ENCODE peak calls at places on chromosomes 2 and 18, in six cellular contexts. One of them, this sample, is unnamed.

GRCh38 chr2:44974064-44974715 is 32.7 kb downstream of the SIX3 start:
- DNase-seq in AG10803: peak
- DNase-seq in LoVo: peak
- DNase-seq in skeletal muscle cell: no peak
- DNase-seq in fibroblast of mammary gland: peak
- DNase-seq in MM.1S: peak
- DNase-seq in this sample: peak

GRCh38 chr18:34709104-34709503 is 994 bp upstream of the DTNA start:
- DNase-seq in AG10803: peak
- DNase-seq in LoVo: no peak
- DNase-seq in skeletal muscle cell: peak
- DNase-seq in fibroblast of mammary gland: peak
- DNase-seq in MM.1S: no peak
- DNase-seq in this sample: peak

GRCh38 chr2:53018830-53019425 is 748.7 kb upstream of the CHAC2 start:
- DNase-seq in AG10803: no peak
- DNase-seq in LoVo: no peak
- DNase-seq in skeletal muscle cell: no peak
- DNase-seq in fibroblast of mammary gland: peak
- DNase-seq in MM.1S: no peak
- DNase-seq in this sample: no peak

GRCh38 chr18:11051462-11051861 is 97.9 kb downstream of the PIEZO2 start:
- DNase-seq in AG10803: no peak
- DNase-seq in LoVo: no peak
- DNase-seq in skeletal muscle cell: no peak
- DNase-seq in fibroblast of mammary gland: no peak
- DNase-seq in MM.1S: no peak
- DNase-seq in this sample: no peak

GRCh38 chr2:216285641-216286156 is 86.6 kb downstream of the MARCHF4 start:
- DNase-seq in AG10803: no peak
- DNase-seq in LoVo: no peak
- DNase-seq in skeletal muscle cell: no peak
- DNase-seq in fibroblast of mammary gland: no peak
- DNase-seq in MM.1S: no peak
- DNase-seq in this sample: no peak

GRCh38 chr18:10579079-10579867 is 53.4 kb downstream of the NAPG start:
- DNase-seq in AG10803: peak
- DNase-seq in LoVo: no peak
- DNase-seq in skeletal muscle cell: no peak
- DNase-seq in fibroblast of mammary gland: peak
- DNase-seq in MM.1S: no peak
- DNase-seq in this sample: peak

GRCh38 chr2:46645681-46646162 is 166.4 kb downstream of the TMEM247 start:
- DNase-seq in AG10803: peak
- DNase-seq in LoVo: no peak
- DNase-seq in skeletal muscle cell: peak
- DNase-seq in fibroblast of mammary gland: peak
- DNase-seq in MM.1S: no peak
- DNase-seq in this sample: peak

GRCh38 chr2:45894211-45894610 is 242.7 kb downstream of the PRKCE start:
- DNase-seq in AG10803: no peak
- DNase-seq in LoVo: no peak
- DNase-seq in skeletal muscle cell: no peak
- DNase-seq in fibroblast of mammary gland: no peak
- DNase-seq in MM.1S: no peak
- DNase-seq in this sample: no peak

GRCh38 chr2:56191617-56192016 is 7.8 kb downstream of the CCDC85A start:
- DNase-seq in AG10803: peak
- DNase-seq in LoVo: peak
- DNase-seq in skeletal muscle cell: no peak
- DNase-seq in fibroblast of mammary gland: peak
- DNase-seq in MM.1S: peak
- DNase-seq in this sample: no peak

GRCh38 chr2:30280596-30281434 is 49.5 kb downstream of the LBH start:
- DNase-seq in AG10803: no peak
- DNase-seq in LoVo: no peak
- DNase-seq in skeletal muscle cell: no peak
- DNase-seq in fibroblast of mammary gland: no peak
- DNase-seq in MM.1S: no peak
- DNase-seq in this sample: no peak

GRCh38 chr2:218028189-218028495 is 25.3 kb upstream of the TNS1 start:
- DNase-seq in AG10803: no peak
- DNase-seq in LoVo: no peak
- DNase-seq in skeletal muscle cell: no peak
- DNase-seq in fibroblast of mammary gland: no peak
- DNase-seq in MM.1S: no peak
- DNase-seq in this sample: no peak

GRCh38 chr2:112480540-112481049 is 1.4 kb upstream of the TTL start:
- DNase-seq in AG10803: no peak
- DNase-seq in LoVo: no peak
- DNase-seq in skeletal muscle cell: no peak
- DNase-seq in fibroblast of mammary gland: no peak
- DNase-seq in MM.1S: peak
- DNase-seq in this sample: no peak

GRCh38 chr18:62324917-62325805 is at the start of gene TNFRSF11A:
- DNase-seq in AG10803: no peak
- DNase-seq in LoVo: peak
- DNase-seq in skeletal muscle cell: no peak
- DNase-seq in fibroblast of mammary gland: peak
- DNase-seq in MM.1S: peak
- DNase-seq in this sample: no peak

GRCh38 chr2:71550801-71551630 is 97.7 kb downstream of the DYSF start:
- DNase-seq in AG10803: no peak
- DNase-seq in LoVo: no peak
- DNase-seq in skeletal muscle cell: no peak
- DNase-seq in fibroblast of mammary gland: no peak
- DNase-seq in MM.1S: no peak
- DNase-seq in this sample: no peak

GRCh38 chr18:70243131-70243530 is 37.6 kb upstream of the RTTN start:
- DNase-seq in AG10803: peak
- DNase-seq in LoVo: peak
- DNase-seq in skeletal muscle cell: no peak
- DNase-seq in fibroblast of mammary gland: no peak
- DNase-seq in MM.1S: no peak
- DNase-seq in this sample: no peak

GRCh38 chr2:240917684-240918257 is 11.6 kb downstream of the CROCC2 start:
- DNase-seq in AG10803: no peak
- DNase-seq in LoVo: no peak
- DNase-seq in skeletal muscle cell: no peak
- DNase-seq in fibroblast of mammary gland: no peak
- DNase-seq in MM.1S: no peak
- DNase-seq in this sample: no peak

GRCh38 chr2:239285071-239285931 is 115.5 kb downstream of the HDAC4 start:
- DNase-seq in AG10803: no peak
- DNase-seq in LoVo: peak
- DNase-seq in skeletal muscle cell: no peak
- DNase-seq in fibroblast of mammary gland: no peak
- DNase-seq in MM.1S: no peak
- DNase-seq in this sample: no peak

GRCh38 chr2:75324141-75324540 is 124.8 kb upstream of the TACR1 start:
- DNase-seq in AG10803: no peak
- DNase-seq in LoVo: no peak
- DNase-seq in skeletal muscle cell: no peak
- DNase-seq in fibroblast of mammary gland: no peak
- DNase-seq in MM.1S: no peak
- DNase-seq in this sample: no peak

GRCh38 chr2:239348563-239349447 is 52.0 kb downstream of the HDAC4 start:
- DNase-seq in AG10803: no peak
- DNase-seq in LoVo: peak
- DNase-seq in skeletal muscle cell: no peak
- DNase-seq in fibroblast of mammary gland: peak
- DNase-seq in MM.1S: no peak
- DNase-seq in this sample: no peak

GRCh38 chr18:38940863-38941531 is 1375.4 kb upstream of the CELF4 start:
- DNase-seq in AG10803: no peak
- DNase-seq in LoVo: peak
- DNase-seq in skeletal muscle cell: peak
- DNase-seq in fibroblast of mammary gland: peak
- DNase-seq in MM.1S: peak
- DNase-seq in this sample: peak

GRCh38 chr2:883260-884026 is 67.2 kb upstream of the SNTG2 start:
- DNase-seq in AG10803: no peak
- DNase-seq in LoVo: no peak
- DNase-seq in skeletal muscle cell: no peak
- DNase-seq in fibroblast of mammary gland: no peak
- DNase-seq in MM.1S: no peak
- DNase-seq in this sample: no peak

GRCh38 chr2:212842544-212843185 is 304.1 kb upstream of the ERBB4 start:
- DNase-seq in AG10803: peak
- DNase-seq in LoVo: no peak
- DNase-seq in skeletal muscle cell: peak
- DNase-seq in fibroblast of mammary gland: peak
- DNase-seq in MM.1S: no peak
- DNase-seq in this sample: no peak

GRCh38 chr18:32443356-32443755 is 27.3 kb downstream of the GAREM1 start:
- DNase-seq in AG10803: no peak
- DNase-seq in LoVo: no peak
- DNase-seq in skeletal muscle cell: no peak
- DNase-seq in fibroblast of mammary gland: peak
- DNase-seq in MM.1S: no peak
- DNase-seq in this sample: no peak

GRCh38 chr2:227860116-227860724 is 11.2 kb upstream of the DAW1 start:
- DNase-seq in AG10803: no peak
- DNase-seq in LoVo: no peak
- DNase-seq in skeletal muscle cell: no peak
- DNase-seq in fibroblast of mammary gland: no peak
- DNase-seq in MM.1S: no peak
- DNase-seq in this sample: no peak

GRCh38 chr2:196277002-196277401 is 105.6 kb upstream of the STK17B start:
- DNase-seq in AG10803: no peak
- DNase-seq in LoVo: no peak
- DNase-seq in skeletal muscle cell: no peak
- DNase-seq in fibroblast of mammary gland: peak
- DNase-seq in MM.1S: peak
- DNase-seq in this sample: no peak

GRCh38 chr2:102606353-102606752 is 13.0 kb upstream of the SLC9A2 start:
- DNase-seq in AG10803: peak
- DNase-seq in LoVo: no peak
- DNase-seq in skeletal muscle cell: peak
- DNase-seq in fibroblast of mammary gland: peak
- DNase-seq in MM.1S: no peak
- DNase-seq in this sample: no peak

GRCh38 chr18:55314615-55315237 is 273.3 kb downstream of the TCF4 start:
- DNase-seq in AG10803: no peak
- DNase-seq in LoVo: no peak
- DNase-seq in skeletal muscle cell: no peak
- DNase-seq in fibroblast of mammary gland: no peak
- DNase-seq in MM.1S: no peak
- DNase-seq in this sample: no peak

GRCh38 chr2:67528320-67528719 is 131.2 kb downstream of the ETAA1 start:
- DNase-seq in AG10803: no peak
- DNase-seq in LoVo: no peak
- DNase-seq in skeletal muscle cell: no peak
- DNase-seq in fibroblast of mammary gland: no peak
- DNase-seq in MM.1S: no peak
- DNase-seq in this sample: no peak

GRCh38 chr18:5543854-5544389 is at the start of gene EPB41L3:
- DNase-seq in AG10803: peak
- DNase-seq in LoVo: no peak
- DNase-seq in skeletal muscle cell: no peak
- DNase-seq in fibroblast of mammary gland: peak
- DNase-seq in MM.1S: no peak
- DNase-seq in this sample: no peak

GRCh38 chr2:12555012-12555645 is 161.6 kb upstream of the TRIB2 start:
- DNase-seq in AG10803: peak
- DNase-seq in LoVo: no peak
- DNase-seq in skeletal muscle cell: peak
- DNase-seq in fibroblast of mammary gland: peak
- DNase-seq in MM.1S: no peak
- DNase-seq in this sample: peak